ENCODE peak calls at places on chromosomes 4 and X, in six cellular contexts. D is left lung, W is pancreas, A is suprapubic skin, U is PC-9, C is IMR-90. R is an unnamed sample.

GRCh38 chrX:55111578-55112254 is 22.9 kb downstream of the PAGE2 start:
- DNase-seq in D (no peak), W (no peak), A (no peak), U (no peak), C (no peak), R (no peak)

GRCh38 chrX:44570524-44570923 is 27.9 kb upstream of the FUNDC1 start:
- DNase-seq in D (no peak), W (no peak), A (no peak), U (no peak), C (peak; percentile 28), R (no peak)

GRCh38 chr4:81565137-81565870 is 93.6 kb upstream of the RASGEF1B start:
- DNase-seq in D (peak; percentile 80), W (peak; percentile 42), A (peak; percentile 89), U (no peak), C (no peak), R (no peak)

GRCh38 chr4:51932261-51932660 is 87.9 kb downstream of the LRRC66 start:
- DNase-seq in D (no peak), W (no peak), A (no peak), U (no peak), C (no peak), R (peak; percentile 26)

GRCh38 chr4:72302981-72303704 is 265.9 kb downstream of the ADAMTS3 start:
- DNase-seq in D (no peak), W (no peak), A (no peak), U (peak; percentile 6), C (peak; percentile 35), R (no peak)

GRCh38 chr4:189940178-189941004 is at the start of gene FRG1:
- DNase-seq in D (peak; percentile 100), W (peak; percentile 98), A (peak; percentile 97), U (peak; percentile 95), C (peak; percentile 93), R (peak; percentile 57)

GRCh38 chr4:77193511-77194236 is 36.7 kb downstream of the CCNG2 start:
- DNase-seq in D (peak; percentile 89), W (no peak), A (peak; percentile 70), U (no peak), C (no peak), R (no peak)

GRCh38 chrX:9141496-9141895 is 107.6 kb upstream of the FAM9B start:
- DNase-seq in D (no peak), W (no peak), A (no peak), U (no peak), C (peak; percentile 85), R (peak; percentile 27)

GRCh38 chrX:40415675-40416074 is 165.1 kb upstream of the ATP6AP2 start:
- DNase-seq in D (no peak), W (no peak), A (no peak), U (no peak), C (no peak), R (no peak)

GRCh38 chr4:114077610-114078009 is 98.2 kb upstream of the ARSJ start:
- DNase-seq in D (no peak), W (no peak), A (no peak), U (peak; percentile 9), C (peak; percentile 92), R (peak; percentile 81)

GRCh38 chr4:17324431-17324830 is 187.5 kb downstream of the QDPR start:
- DNase-seq in D (no peak), W (no peak), A (no peak), U (no peak), C (peak; percentile 77), R (no peak)

GRCh38 chrX:12007881-12008280 is 130.4 kb upstream of the FRMPD4 start:
- DNase-seq in D (no peak), W (no peak), A (no peak), U (peak; percentile 15), C (peak; percentile 84), R (peak; percentile 17)

GRCh38 chr4:2981256-2981804 is 18.0 kb downstream of the GRK4 start:
- DNase-seq in D (no peak), W (no peak), A (no peak), U (no peak), C (no peak), R (no peak)
- H3K36me3 ChIP-seq in D (no peaks in the 10 kb centered on the region), W (no peaks in the 10 kb centered on the region), A (no peaks in the 10 kb centered on the region), U (no peaks in the 10 kb centered on the region), C (no peaks in the 10 kb centered on the region), R (no peaks in the 10 kb centered on the region)

GRCh38 chrX:20270557-20270880 is 3.8 kb upstream of the RPS6KA3 start:
- DNase-seq in D (no peak), W (no peak), A (no peak), U (no peak), C (peak; percentile 53), R (no peak)
- TF ChIP-seq CTCF in D (no peak), W (no peak), A (no peak), U (no peak), C (no peak), R (no peak)

GRCh38 chr4:185395255-185395955 is at the start of gene LRP2BP:
- DNase-seq in D (no peak), W (no peak), A (no peak), U (no peak), C (no peak), R (no peak)

GRCh38 chr4:185392156-185392555 is 3.6 kb downstream of the LRP2BP start:
- DNase-seq in D (no peak), W (no peak), A (no peak), U (no peak), C (no peak), R (no peak)

GRCh38 chr4:185395956-185396723 is 416 bp upstream of the LRP2BP start:
- DNase-seq in D (peak; percentile 99), W (peak; percentile 100), A (peak; percentile 98), U (peak; percentile 99), C (peak; percentile 97), R (peak; percentile 88)

GRCh38 chr4:185396724-185397402 is at the start of gene ANKRD37:
- DNase-seq in D (peak; percentile 80), W (peak; percentile 93), A (peak; percentile 76), U (peak; percentile 63), C (peak; percentile 19), R (no peak)

GRCh38 chr4:185394568-185395254 is 1.0 kb downstream of the LRP2BP start:
- DNase-seq in D (no peak), W (no peak), A (no peak), U (no peak), C (no peak), R (no peak)
- H3K4me3 ChIP-seq in D (peak overlapping the region; percentile 89), W (peak overlapping the region; percentile 71), A (peak overlapping the region; percentile 87), U (peak overlapping the region; percentile 91), C (no peak overlapping the region), R (peak overlapping the region; percentile 84)

DNA sequence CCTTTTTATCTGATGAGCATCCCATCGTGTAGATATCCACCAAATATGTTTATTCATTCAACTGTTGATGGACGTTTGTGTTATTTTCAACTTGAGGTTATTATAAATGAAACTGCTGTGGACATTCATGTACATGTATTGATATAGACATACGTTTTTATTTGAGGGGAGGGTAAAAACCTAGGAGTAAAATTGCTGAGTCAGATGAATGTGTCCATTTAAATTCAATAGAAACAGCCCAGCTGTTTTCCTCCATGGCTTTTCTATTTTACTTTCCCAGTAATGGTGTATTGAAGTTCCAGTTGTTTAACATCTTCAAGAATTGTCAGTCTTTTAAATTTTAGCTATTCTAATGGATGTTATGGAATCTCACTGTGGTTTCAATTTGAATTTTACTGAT is 348.7 kb upstream of the GALNTL6 start:
- DNase-seq in D (no peak), W (no peak), A (no peak), U (no peak), C (no peak), R (no peak)
- H3K36me3 ChIP-seq in D (no peaks in the 10 kb centered on the region), W (no peaks in the 10 kb centered on the region), A (no peaks in the 10 kb centered on the region), U (no peaks in the 10 kb centered on the region), C (no peaks in the 10 kb centered on the region), R (no peaks in the 10 kb centered on the region)